ENCODE peak calls at places on chromosomes 2 and 18, in four cellular contexts. Q is psoas muscle, A is tibial nerve, L is body of pancreas. G is an unnamed sample.

GRCh38 chr18:27954226-27954625 is 222.7 kb downstream of the CDH2 start:
- DNase-seq in Q (no peak), A (no peak), L (no peak), G (no peak)

GRCh38 chr2:25305809-25306208 is 35.9 kb downstream of the DNMT3A start:
- DNase-seq in Q (peak), A (no peak), L (no peak), G (no peak)

GRCh38 chr2:220876074-220876824 is 695.9 kb downstream of the EPHA4 start:
- DNase-seq in Q (no peak), A (no peak), L (no peak), G (no peak)

GRCh38 chr18:50441518-50441917 is 66.7 kb downstream of the SKA1 start:
- DNase-seq in Q (no peak), A (no peak), L (no peak), G (no peak)

GRCh38 chr2:226508005-226508404 is 291.6 kb downstream of the IRS1 start:
- DNase-seq in Q (no peak), A (no peak), L (no peak), G (no peak)

GRCh38 chr2:8306530-8307351 is 375.1 kb upstream of the ID2 start:
- DNase-seq in Q (no peak), A (no peak), L (no peak), G (no peak)

GRCh38 chr2:225112362-225113111 is 70.3 kb upstream of the DOCK10 start:
- DNase-seq in Q (peak), A (no peak), L (peak), G (no peak)

GRCh38 chr2:236157366-236157765 is 10.8 kb downstream of the GBX2 start:
- DNase-seq in Q (no peak), A (no peak), L (no peak), G (no peak)

GRCh38 chr2:240812721-240813120 is 7.3 kb downstream of the KIF1A start:
- DNase-seq in Q (no peak), A (no peak), L (no peak), G (no peak)

GRCh38 chr18:79509536-79509930 is 113.8 kb downstream of the NFATC1 start:
- DNase-seq in Q (peak), A (peak), L (no peak), G (peak)

GRCh38 chr18:79506191-79507075 is 110.7 kb downstream of the NFATC1 start:
- DNase-seq in Q (peak), A (peak), L (no peak), G (no peak)

GRCh38 chr18:79507546-79508480 is 112.1 kb downstream of the NFATC1 start:
- DNase-seq in Q (peak), A (peak), L (peak), G (peak)

GRCh38 chr18:79508565-79509535 is 113.1 kb downstream of the NFATC1 start:
- DNase-seq in Q (peak), A (peak), L (no peak), G (no peak)

DNA sequence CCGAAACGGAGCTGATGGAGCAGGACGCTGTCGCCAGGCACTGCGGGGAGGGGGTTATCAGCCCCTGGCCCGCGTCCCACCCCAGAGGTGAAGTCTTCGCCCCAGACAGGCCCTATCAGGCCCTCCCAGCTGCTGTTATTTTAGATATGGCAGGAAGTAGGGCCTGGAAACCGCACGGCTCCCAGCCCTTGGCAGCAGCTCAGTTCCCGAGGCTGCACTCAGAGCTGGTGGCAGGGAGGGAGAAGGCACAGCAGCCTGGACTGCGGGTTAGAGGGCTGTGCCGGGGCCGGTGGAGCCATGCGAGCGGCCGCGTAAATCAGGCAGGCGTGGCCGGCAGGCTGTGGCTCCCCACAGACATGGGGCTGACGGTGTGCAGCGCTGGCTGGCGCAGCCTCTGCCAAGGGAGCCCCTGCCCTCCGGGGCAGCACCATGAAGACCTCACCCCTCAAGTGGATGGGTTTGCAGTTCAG is 111.4 kb downstream of the NFATC1 start:
- DNase-seq in Q (peak), A (peak), L (peak), G (peak)
- H3K4me3 ChIP-seq in Q (peak), A (peak), L (no peak), G (peak)

GRCh38 chr2:37226863-37227262 is 4.5 kb downstream of the CEBPZ start:
- DNase-seq in Q (no peak), A (no peak), L (no peak), G (no peak)
- H3K27ac ChIP-seq in Q (no peak), A (no peak), L (no peak), G (no peak)

GRCh38 chr2:1793001-1793867 is 48.9 kb upstream of the PXDN start:
- DNase-seq in Q (no peak), A (no peak), L (no peak), G (no peak)

GRCh38 chr2:1791670-1792069 is 47.4 kb upstream of the PXDN start:
- DNase-seq in Q (no peak), A (no peak), L (no peak), G (no peak)

GRCh38 chr2:1789610-1790009 is 45.3 kb upstream of the PXDN start:
- DNase-seq in Q (no peak), A (no peak), L (no peak), G (no peak)

GRCh38 chr2:1790473-1790872 is 46.2 kb upstream of the PXDN start:
- DNase-seq in Q (no peak), A (no peak), L (no peak), G (no peak)

DNA sequence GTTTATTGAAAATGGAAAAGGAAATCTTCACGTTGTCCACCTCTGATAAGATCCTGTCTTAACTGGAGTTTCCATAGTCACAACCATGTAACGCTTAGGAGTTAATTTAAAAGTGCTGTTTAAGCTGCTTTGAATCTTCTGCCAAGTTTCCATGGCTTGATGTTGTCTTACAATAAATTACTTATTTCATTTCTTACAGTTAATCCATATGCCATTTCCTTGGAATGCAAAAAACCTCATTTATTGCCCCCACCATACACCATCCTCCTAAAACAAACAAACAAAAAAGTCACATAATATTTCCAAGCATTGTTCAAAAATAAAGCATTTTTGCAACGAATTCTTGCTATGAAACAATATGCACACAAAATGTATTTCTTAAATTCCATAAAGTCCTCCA is 46.7 kb upstream of the PXDN start:
- DNase-seq in Q (no peak), A (no peak), L (no peak), G (no peak)
- H3K4me3 ChIP-seq in Q (no peak), A (no peak), L (no peak), G (no peak)

GRCh38 chr2:20198001-20198400 is 26.9 kb downstream of the SDC1 start:
- DNase-seq in Q (no peak), A (no peak), L (peak), G (no peak)

GRCh38 chr2:20196881-20197204 is 28.1 kb downstream of the SDC1 start:
- DNase-seq in Q (no peak), A (no peak), L (no peak), G (no peak)

GRCh38 chr2:20194097-20194989 is 30.6 kb downstream of the SDC1 start:
- DNase-seq in Q (no peak), A (no peak), L (no peak), G (no peak)

GRCh38 chr2:20195431-20195830 is 29.5 kb downstream of the SDC1 start:
- DNase-seq in Q (no peak), A (no peak), L (no peak), G (no peak)

DNA sequence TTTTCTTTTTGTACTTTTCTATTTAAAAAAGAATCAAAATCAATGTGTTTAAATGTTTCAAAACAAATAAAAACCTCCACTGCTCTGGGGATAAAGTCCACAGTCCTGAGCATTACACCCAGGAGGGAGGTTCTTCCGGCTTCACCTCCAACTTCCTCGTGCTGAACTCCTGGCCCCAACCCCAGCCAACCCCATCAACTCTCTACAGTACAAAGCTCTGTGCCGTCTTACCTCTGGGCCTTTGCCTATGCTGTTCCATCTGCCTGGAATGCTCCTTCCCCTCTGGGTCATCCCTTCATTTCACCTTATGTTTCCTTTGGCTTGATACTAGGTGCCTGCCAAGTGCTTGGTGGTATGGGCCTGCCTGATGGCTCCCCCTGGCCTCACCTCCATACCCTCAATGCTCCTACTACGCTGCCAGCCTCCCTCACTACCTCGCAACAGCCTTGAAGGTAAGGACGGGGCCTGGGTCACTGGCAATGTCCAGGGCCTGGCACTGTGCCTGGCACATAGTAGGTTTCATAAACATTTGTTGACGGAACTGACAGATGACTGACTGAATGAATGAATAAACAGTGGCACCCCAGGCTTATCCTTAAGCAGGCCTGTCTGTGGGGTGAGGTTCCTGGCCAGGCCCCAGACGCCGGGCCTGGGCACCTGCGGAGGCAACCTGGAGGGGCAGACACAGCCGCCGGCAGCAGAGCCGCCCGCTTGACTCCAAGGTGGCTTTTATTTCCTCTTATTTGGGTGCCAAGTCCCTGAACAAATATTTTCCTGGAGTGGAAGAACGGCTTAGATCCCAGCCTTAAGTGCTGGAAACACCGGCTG is 28.7 kb downstream of the SDC1 start:
- DNase-seq in Q (no peak), A (no peak), L (peak), G (no peak)
- H3K27ac ChIP-seq in Q (no peak), A (peak), L (peak), G (no peak)

GRCh38 chr2:241842620-241843211 is 16.0 kb downstream of the PDCD1 start:
- DNase-seq in Q (peak), A (peak), L (peak), G (no peak)
- H3K4me3 ChIP-seq in Q (peak), A (peak), L (no peak), G (no peak)

GRCh38 chr18:80182855-80183254 is 64.5 kb downstream of the PARD6G start:
- DNase-seq in Q (no peak), A (no peak), L (no peak), G (no peak)

GRCh38 chr18:80179857-80180558 is 67.3 kb downstream of the PARD6G start:
- DNase-seq in Q (no peak), A (no peak), L (no peak), G (no peak)

GRCh38 chr18:80178935-80179818 is 68.1 kb downstream of the PARD6G start:
- DNase-seq in Q (no peak), A (no peak), L (no peak), G (no peak)

GRCh38 chr18:80181642-80182461 is 65.5 kb downstream of the PARD6G start:
- DNase-seq in Q (no peak), A (no peak), L (no peak), G (no peak)

GRCh38 chr18:80180778-80181564 is 66.3 kb downstream of the PARD6G start:
- DNase-seq in Q (no peak), A (no peak), L (no peak), G (no peak)
- H3K27ac ChIP-seq in Q (no peak), A (no peak), L (no peak), G (no peak)

GRCh38 chr18:55398858-55399257 is 189.1 kb downstream of the TCF4 start:
- DNase-seq in Q (no peak), A (no peak), L (no peak), G (no peak)

GRCh38 chr18:55396267-55396905 is 191.6 kb downstream of the TCF4 start:
- DNase-seq in Q (no peak), A (no peak), L (no peak), G (no peak)

GRCh38 chr18:55390898-55391297 is 197.1 kb downstream of the TCF4 start:
- DNase-seq in Q (no peak), A (no peak), L (no peak), G (no peak)

GRCh38 chr18:55396979-55397378 is 191.0 kb downstream of the TCF4 start:
- DNase-seq in Q (no peak), A (no peak), L (no peak), G (no peak)

GRCh38 chr18:55395811-55396210 is 192.2 kb downstream of the TCF4 start:
- DNase-seq in Q (no peak), A (no peak), L (no peak), G (no peak)
- H3K4me3 ChIP-seq in Q (no peak), A (no peak), L (no peak), G (no peak)

GRCh38 chr2:104078431-104079157 is 775.3 kb upstream of the POU3F3 start:
- DNase-seq in Q (peak), A (no peak), L (no peak), G (no peak)
- H3K27ac ChIP-seq in Q (no peak), A (no peak), L (no peak), G (no peak)

GRCh38 chr2:191839918-191840804 is 6.7 kb downstream of the CAVIN2 start:
- DNase-seq in Q (no peak), A (no peak), L (no peak), G (no peak)
- H3K4me3 ChIP-seq in Q (peak), A (no peak), L (no peak), G (no peak)

GRCh38 chr2:231199219-231199618 is 788 bp downstream of the ARMC9 start:
- DNase-seq in Q (no peak), A (no peak), L (no peak), G (no peak)
- H3K27ac ChIP-seq in Q (no peak), A (no peak), L (no peak), G (no peak)